ENCODE peak calls at places on chromosomes 11 and 22, in seven cellular contexts. F is GM12878, W is H1, V is K562, H is HCT116, G is SK-N-SH, A is HepG2. D is an unnamed sample.

GRCh38 chr11:4072668-4073285 is 21.8 kb upstream of the RRM1 start:
- DNase-seq in V (peak; percentile 75), H (peak; percentile 59), A (peak; percentile 72), W (no peak), G (peak; percentile 70), F (peak; percentile 51), D (peak; percentile 78)

GRCh38 chr11:27465629-27466028 is 7.0 kb downstream of the LGR4 start:
- DNase-seq in F (no peak), A (no peak), H (no peak), W (no peak), G (no peak), V (no peak), D (no peak)

GRCh38 chr22:39238561-39238960 is 6.2 kb downstream of the PDGFB start:
- DNase-seq in V (no peak), H (no peak), F (no peak), A (no peak), G (no peak), W (no peak), D (no peak)

GRCh38 chr11:71495286-71496090 is 31.6 kb upstream of the KRTAP5-7 start:
- DNase-seq in H (no peak), F (no peak), G (no peak), V (no peak), W (peak; percentile 24), A (no peak), D (no peak)

GRCh38 chr11:73335204-73335923 is 27.3 kb downstream of the ARHGEF17 start:
- DNase-seq in F (no peak), W (peak; percentile 98), A (peak; percentile 68), H (peak; percentile 33), G (peak; percentile 83), V (peak; percentile 86), D (peak; percentile 83)

GRCh38 chr11:79663012-79663411 is 222.2 kb upstream of the TENM4 start:
- DNase-seq in W (no peak), H (no peak), A (no peak), G (no peak), V (no peak), F (no peak), D (no peak)

GRCh38 chr22:48425091-48425506 is 1402.6 kb downstream of the BRD1 start:
- DNase-seq in A (no peak), H (no peak), G (no peak), W (no peak), F (no peak), V (no peak), D (no peak)

GRCh38 chr22:24107668-24108067 is 73.6 kb upstream of the SUSD2 start:
- DNase-seq in G (no peak), F (no peak), H (no peak), W (no peak), A (no peak), V (no peak), D (no peak)

GRCh38 chr11:134539285-134539684 is 127.2 kb upstream of the B3GAT1 start:
- DNase-seq in V (no peak), F (no peak), G (no peak), W (peak; percentile 20), A (no peak), H (no peak), D (no peak)

GRCh38 chr11:98772799-98773198 is 247.9 kb upstream of the CNTN5 start:
- DNase-seq in W (no peak), H (no peak), G (no peak), A (no peak), F (no peak), V (no peak), D (no peak)

GRCh38 chr22:32493551-32493950 is 18.9 kb downstream of the FBXO7 start:
- DNase-seq in H (no peak), A (no peak), W (no peak), F (no peak), G (no peak), V (no peak), D (no peak)

GRCh38 chr11:119726585-119727522 is 2.1 kb downstream of the NECTIN1 start:
- DNase-seq in H (no peak), G (no peak), V (no peak), A (no peak), W (peak; percentile 65), F (no peak), D (peak; percentile 56)

GRCh38 chr11:118295834-118296454 is 8.6 kb upstream of the CD3E start:
- DNase-seq in V (peak; percentile 32), H (peak; percentile 43), A (peak; percentile 28), F (no peak), G (no peak), W (no peak), D (no peak)

GRCh38 chr22:41517172-41518047 is 26.9 kb downstream of the POLR3H start:
- DNase-seq in V (peak; percentile 43), H (no peak), A (peak; percentile 27), W (peak; percentile 98), F (no peak), G (peak; percentile 75), D (peak; percentile 66)

GRCh38 chr22:40666151-40666848 is 13.0 kb upstream of the MCHR1 start:
- DNase-seq in F (no peak), V (peak; percentile 2), H (no peak), W (no peak), A (no peak), G (no peak), D (no peak)

GRCh38 chr11:74138572-74138971 is 32.2 kb downstream of the C2CD3 start:
- DNase-seq in F (no peak), G (no peak), W (no peak), V (peak; percentile 58), H (peak; percentile 89), A (peak; percentile 93), D (peak; percentile 59)

GRCh38 chr11:134589155-134589554 is 177.1 kb upstream of the B3GAT1 start:
- DNase-seq in H (no peak), V (no peak), W (peak; percentile 14), G (no peak), A (no peak), F (no peak), D (no peak)

GRCh38 chr11:30789270-30789669 is 203.1 kb upstream of the MPPED2 start:
- DNase-seq in G (no peak), V (no peak), H (no peak), A (no peak), F (no peak), W (no peak), D (no peak)

GRCh38 chr11:18010977-18011586 is 1.8 kb downstream of the SERGEF start:
- DNase-seq in V (no peak), F (no peak), W (no peak), A (peak; percentile 28), G (no peak), H (no peak), D (no peak)

GRCh38 chr11:84022221-84022620 is 736.1 kb upstream of the CCDC90B start:
- DNase-seq in V (no peak), H (no peak), F (no peak), A (no peak), W (no peak), G (no peak), D (no peak)

GRCh38 chr11:128437137-128437536 is 150.2 kb downstream of the ETS1 start:
- DNase-seq in F (no peak), V (no peak), H (no peak), W (no peak), G (no peak), A (no peak), D (no peak)

GRCh38 chr11:47731466-47731865 is 16.3 kb upstream of the AGBL2 start:
- DNase-seq in H (no peak), F (no peak), V (no peak), G (no peak), A (no peak), W (no peak), D (no peak)

GRCh38 chr11:75558939-75559843 is 2.9 kb upstream of the SERPINH1 start:
- DNase-seq in G (no peak), V (peak; percentile 83), F (no peak), W (no peak), H (no peak), A (no peak), D (no peak)

GRCh38 chr22:43329061-43329460 is 14.1 kb downstream of the SCUBE1 start:
- DNase-seq in V (no peak), A (no peak), W (no peak), F (no peak), H (no peak), G (no peak), D (no peak)

GRCh38 chr11:107665016-107665415 is 46.8 kb downstream of the SLN start:
- DNase-seq in H (no peak), F (no peak), W (no peak), A (no peak), V (no peak), G (no peak), D (no peak)

DNA sequence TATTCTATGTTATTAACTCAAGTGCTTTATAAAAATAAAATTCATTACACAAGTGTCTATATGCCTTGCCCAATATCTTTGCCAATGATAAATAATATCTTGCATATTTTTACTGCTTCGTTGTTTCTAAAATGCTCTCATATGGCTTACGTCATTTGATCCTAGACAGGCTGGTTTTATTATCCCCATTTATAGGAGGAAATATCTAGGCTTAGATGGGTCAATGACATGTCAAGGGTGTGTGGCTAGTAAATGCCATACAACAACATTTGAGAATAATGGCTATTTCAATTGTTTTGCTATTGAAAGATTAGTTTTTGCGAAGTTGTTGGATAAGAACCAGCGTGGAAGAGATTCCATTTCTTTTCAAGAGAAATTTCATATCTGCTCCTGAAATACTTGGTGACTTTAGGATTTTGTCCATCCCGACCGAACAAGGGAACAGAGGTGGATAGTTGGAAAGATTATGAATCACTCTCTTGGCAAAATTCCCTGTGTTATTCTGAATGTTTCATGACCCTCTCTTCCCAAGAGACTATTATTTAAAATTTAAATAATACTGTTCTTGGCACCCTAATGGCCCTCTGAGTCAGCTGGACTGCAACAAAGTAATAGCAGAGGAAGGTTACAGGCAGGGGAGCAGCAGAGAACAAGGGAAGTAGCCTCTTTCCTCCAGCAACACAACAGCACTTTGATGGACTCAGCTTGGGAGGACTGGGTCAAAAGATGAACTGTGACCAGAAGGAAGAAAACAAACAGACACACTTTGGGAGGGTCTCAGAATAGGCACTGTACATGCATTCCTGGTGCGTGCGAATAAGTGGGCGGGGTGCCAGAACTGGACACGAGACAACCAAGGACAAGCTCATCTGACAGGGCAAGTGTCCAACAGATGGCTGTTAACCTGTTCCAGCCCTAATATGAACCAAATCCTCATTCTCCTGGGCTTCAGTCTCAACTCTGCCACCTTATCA is 94.5 kb downstream of the ME3 start:
- DNase-seq in V (no peak), W (no peak), F (no peak), G (no peak), A (peak; percentile 81), H (peak; percentile 58), D (no peak)
- TF ChIP-seq JUND in V (no peak), W (no peak), F (no peak), G (peak; percentile 84), A (no peak), H (peak; percentile 55), D (no peak)

GRCh38 chr22:33842421-33843094 is 77.7 kb downstream of the LARGE1 start:
- DNase-seq in G (no peak), A (no peak), F (no peak), H (no peak), W (no peak), V (no peak), D (no peak)
- TF ChIP-seq JUND in G (no peak), A (no peak), F (no peak), H (no peak), W (no peak), V (no peak), D (no peak)

GRCh38 chr11:125494033-125494364 is 2.1 kb downstream of the FEZ1 start:
- DNase-seq in W (no peak), H (no peak), V (no peak), F (no peak), G (no peak), A (no peak), D (no peak)
- TF ChIP-seq JUND in W (no peak), H (no peak), V (no peak), F (no peak), G (no peak), A (no peak), D (no peak)

GRCh38 chr22:21624120-21624879 is 5.5 kb downstream of the YDJC start:
- DNase-seq in F (no peak), V (peak; percentile 90), W (peak; percentile 91), H (no peak), A (no peak), G (peak; percentile 57), D (peak; percentile 77)
- TF ChIP-seq JUND in F (no peak), V (no peak), W (no peak), H (no peak), A (no peak), G (no peak), D (no peak)